ENCODE peak calls at places on chromosomes 2 and 18, in five cellular contexts. X is endodermal cell, V is Peyer's patch, G is right lobe of liver, Q is AG04450. L is an unnamed sample.

GRCh38 chr18:902179-902718 is 2.4 kb upstream of the ADCYAP1 start:
- DNase-seq in V (no peak), G (no peak), Q (no peak), X (peak), L (no peak)

GRCh38 chr2:174925046-174925784 is 80.0 kb downstream of the CHN1 start:
- DNase-seq in Q (no peak), G (no peak), V (no peak), X (peak), L (no peak)

GRCh38 chr2:57726294-57726693 is 320.3 kb upstream of the VRK2 start:
- DNase-seq in V (no peak), X (no peak), G (no peak), Q (no peak), L (no peak)

GRCh38 chr2:165277860-165278656 is 38.8 kb downstream of the SCN2A start:
- DNase-seq in Q (no peak), G (no peak), X (no peak), V (no peak), L (no peak)

GRCh38 chr18:59388180-59388579 is 29.1 kb upstream of the LMAN1 start:
- DNase-seq in X (peak), V (no peak), Q (no peak), G (no peak), L (no peak)

GRCh38 chr18:22103664-22104031 is 65.7 kb upstream of the GATA6 start:
- DNase-seq in X (no peak), V (no peak), G (no peak), Q (no peak), L (no peak)

GRCh38 chr18:77065221-77065981 is 67.2 kb downstream of the MBP start:
- DNase-seq in V (no peak), G (peak), X (no peak), Q (peak), L (no peak)

GRCh38 chr2:217732995-217733394 is 269.8 kb downstream of the TNS1 start:
- DNase-seq in V (no peak), G (no peak), X (no peak), Q (no peak), L (peak)

GRCh38 chr18:3983351-3983969 is 471.6 kb downstream of the DLGAP1 start:
- DNase-seq in V (no peak), Q (peak), G (no peak), X (no peak), L (no peak)

GRCh38 chr2:143529118-143529720 is 400.0 kb downstream of the ARHGAP15 start:
- DNase-seq in G (no peak), V (no peak), X (no peak), Q (no peak), L (no peak)

GRCh38 chr18:76450912-76451421 is 44.1 kb downstream of the ZNF516 start:
- DNase-seq in V (peak), G (peak), X (peak), Q (peak), L (peak)

GRCh38 chr18:78798402-78799175 is 181.0 kb upstream of the SALL3 start:
- DNase-seq in V (no peak), Q (no peak), G (no peak), X (no peak), L (no peak)

GRCh38 chr2:207765960-207766582 is 3.6 kb downstream of the FZD5 start:
- DNase-seq in G (no peak), V (no peak), X (peak), Q (no peak), L (peak)

GRCh38 chr2:207766697-207767460 is 2.8 kb downstream of the FZD5 start:
- DNase-seq in G (peak), Q (no peak), X (peak), V (peak), L (peak)

GRCh38 chr2:207768891-207769596 is 662 bp downstream of the FZD5 start:
- DNase-seq in V (no peak), G (no peak), Q (no peak), X (peak), L (peak)

GRCh38 chr2:207768168-207768890 is 1.4 kb downstream of the FZD5 start:
- DNase-seq in V (peak), G (peak), X (peak), Q (no peak), L (peak)

GRCh38 chr2:207767461-207768167 is 2.1 kb downstream of the FZD5 start:
- DNase-seq in Q (no peak), V (peak), X (peak), G (peak), L (peak)
- TF ChIP-seq CTCF in Q (peak), V (peak), X (peak), G (peak), L (no peak)

GRCh38 chr18:8750954-8751415 is 45.6 kb downstream of the MTCL1 start:
- DNase-seq in X (no peak), Q (peak), V (no peak), G (no peak), L (peak)
- H3K4me3 ChIP-seq in X (no peak), Q (peak), V (no peak), G (no peak), L (no peak)

GRCh38 chr18:13623871-13624270 is 102.5 kb downstream of the FAM210A start:
- DNase-seq in V (peak), Q (no peak), G (no peak), X (no peak), L (no peak)

GRCh38 chr18:13624563-13625237 is 101.7 kb downstream of the FAM210A start:
- DNase-seq in G (no peak), V (no peak), Q (no peak), X (no peak), L (no peak)

GRCh38 chr18:13626544-13626908 is 99.8 kb downstream of the FAM210A start:
- DNase-seq in G (no peak), Q (no peak), V (no peak), X (no peak), L (no peak)

GRCh38 chr18:13625843-13626543 is 100.4 kb downstream of the FAM210A start:
- DNase-seq in X (no peak), Q (no peak), G (no peak), V (no peak), L (no peak)

DNA sequence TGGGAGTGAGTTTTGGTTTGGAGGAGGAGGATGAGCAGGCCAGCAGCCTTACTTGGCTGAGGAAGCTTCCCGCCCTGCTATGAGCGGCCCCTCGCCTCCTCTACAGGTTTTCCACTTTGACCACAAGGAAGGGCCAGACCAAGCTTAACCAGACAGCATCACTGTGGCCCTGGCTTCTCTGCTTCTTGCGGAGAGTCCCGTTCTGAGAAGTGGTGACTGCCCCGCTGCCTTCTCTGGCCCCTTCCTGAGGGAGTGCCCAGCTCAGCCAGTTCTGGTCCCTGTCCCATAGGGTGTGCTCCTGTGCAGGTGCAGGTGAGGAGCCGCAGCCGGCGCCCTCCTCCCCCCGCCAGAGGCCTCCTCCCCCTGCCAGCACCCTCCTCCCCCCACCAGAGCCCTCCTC is 101.0 kb downstream of the FAM210A start:
- DNase-seq in X (peak), Q (no peak), G (no peak), V (no peak), L (no peak)
- TF ChIP-seq CTCF in X (no peak), Q (no peak), G (no peak), V (no peak), L (no peak)

DNA sequence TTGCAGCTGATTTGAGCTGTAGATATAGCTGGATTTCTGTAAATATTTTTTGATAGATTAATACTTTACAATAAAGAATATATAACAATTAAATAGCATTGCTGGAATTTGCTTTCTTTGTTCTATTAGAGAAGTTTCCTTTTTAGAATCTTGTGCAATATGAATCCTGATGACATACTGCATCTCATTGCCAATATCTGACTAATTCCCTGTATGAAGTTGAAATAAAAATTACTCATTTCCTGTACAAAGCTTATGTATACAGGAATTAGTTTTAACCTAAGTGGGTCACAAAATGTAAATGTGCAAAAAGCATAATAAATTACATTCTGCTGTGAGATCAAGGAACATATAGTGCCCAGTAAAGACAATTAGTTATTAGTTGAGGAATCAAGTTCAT is 72.8 kb upstream of the TMEFF2 start:
- DNase-seq in Q (peak), X (no peak), G (no peak), V (no peak), L (no peak)
- H3K4me3 ChIP-seq in Q (no peak), X (no peak), G (no peak), V (no peak), L (no peak)

GRCh38 chr2:215828528-215829184 is 184.7 kb downstream of the MREG start:
- DNase-seq in G (peak), Q (no peak), X (peak), V (peak), L (no peak)
- TF ChIP-seq CTCF in G (peak), Q (peak), X (peak), V (peak), L (peak)

GRCh38 chr2:55102056-55102812 is 52.0 kb upstream of the RTN4 start:
- DNase-seq in X (no peak), V (no peak), Q (peak), G (no peak), L (no peak)

GRCh38 chr2:55097462-55098410 is 47.5 kb upstream of the RTN4 start:
- DNase-seq in X (no peak), Q (no peak), V (peak), G (no peak), L (no peak)

GRCh38 chr2:55097083-55097461 is 46.8 kb upstream of the RTN4 start:
- DNase-seq in X (no peak), V (no peak), G (no peak), Q (no peak), L (no peak)

GRCh38 chr2:55099878-55100820 is 49.9 kb upstream of the RTN4 start:
- DNase-seq in Q (no peak), X (no peak), G (no peak), V (no peak), L (no peak)

DNA sequence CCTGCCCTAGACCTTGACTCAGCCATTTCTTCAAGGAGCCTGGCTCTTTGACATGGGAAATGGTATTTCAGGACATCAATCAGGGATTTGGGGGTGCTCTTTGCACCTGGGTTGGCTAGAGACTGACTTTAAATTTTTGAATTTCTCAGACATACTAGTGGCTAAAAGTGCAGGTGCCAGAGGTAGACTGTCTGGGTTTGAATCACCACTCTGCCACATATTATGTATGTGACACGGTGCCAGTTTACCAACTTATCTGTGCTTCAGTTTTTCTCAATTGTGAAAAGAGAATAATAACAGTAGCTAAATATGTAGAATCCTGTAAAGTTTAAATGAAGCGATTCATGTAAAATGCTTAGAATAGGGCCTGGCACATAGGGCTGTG is 49.2 kb upstream of the RTN4 start:
- DNase-seq in X (no peak), G (no peak), V (no peak), Q (no peak), L (no peak)
- H3K4me3 ChIP-seq in X (no peak), G (no peak), V (no peak), Q (no peak), L (no peak)

GRCh38 chr2:206212673-206213513 is 53.2 kb downstream of the EEF1B2 start:
- DNase-seq in Q (no peak), X (no peak), V (no peak), G (no peak), L (no peak)
- TF ChIP-seq CTCF in Q (no peak), X (peak), V (no peak), G (no peak), L (no peak)

DNA sequence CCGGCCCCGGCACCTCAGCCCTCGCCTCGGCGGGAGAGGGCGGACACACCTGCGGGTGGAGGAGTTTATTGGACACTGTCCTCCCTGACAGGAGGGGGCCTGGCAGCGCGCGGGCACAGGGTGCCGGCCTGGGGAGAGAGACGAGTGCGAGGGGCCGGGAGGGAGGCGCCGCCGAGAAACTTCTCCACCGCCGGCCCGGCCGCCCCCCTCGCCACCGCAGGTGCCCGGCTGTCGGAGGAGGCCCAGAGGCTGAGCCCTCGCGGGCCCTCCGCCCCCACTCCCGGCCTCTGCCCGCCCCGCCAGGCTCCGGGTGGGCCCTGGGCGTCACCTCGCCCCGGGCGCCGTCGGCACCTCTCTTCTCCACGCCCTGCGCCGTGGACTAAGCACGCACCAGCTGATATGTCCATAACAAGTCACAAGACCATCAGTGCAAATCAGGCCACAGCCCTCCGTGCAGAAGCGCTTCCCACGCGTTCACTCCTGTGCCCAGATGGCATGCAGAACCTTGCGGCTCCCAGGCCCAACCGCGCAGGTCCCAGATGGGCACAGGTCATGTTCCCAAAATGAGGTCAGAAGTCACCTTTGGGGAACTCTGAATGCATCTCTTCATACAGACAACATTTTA is 311.2 kb downstream of the CELF4 start:
- DNase-seq in Q (no peak), V (no peak), G (no peak), X (no peak), L (no peak)
- H3K4me3 ChIP-seq in Q (peak), V (peak), G (peak), X (peak), L (peak)

DNA sequence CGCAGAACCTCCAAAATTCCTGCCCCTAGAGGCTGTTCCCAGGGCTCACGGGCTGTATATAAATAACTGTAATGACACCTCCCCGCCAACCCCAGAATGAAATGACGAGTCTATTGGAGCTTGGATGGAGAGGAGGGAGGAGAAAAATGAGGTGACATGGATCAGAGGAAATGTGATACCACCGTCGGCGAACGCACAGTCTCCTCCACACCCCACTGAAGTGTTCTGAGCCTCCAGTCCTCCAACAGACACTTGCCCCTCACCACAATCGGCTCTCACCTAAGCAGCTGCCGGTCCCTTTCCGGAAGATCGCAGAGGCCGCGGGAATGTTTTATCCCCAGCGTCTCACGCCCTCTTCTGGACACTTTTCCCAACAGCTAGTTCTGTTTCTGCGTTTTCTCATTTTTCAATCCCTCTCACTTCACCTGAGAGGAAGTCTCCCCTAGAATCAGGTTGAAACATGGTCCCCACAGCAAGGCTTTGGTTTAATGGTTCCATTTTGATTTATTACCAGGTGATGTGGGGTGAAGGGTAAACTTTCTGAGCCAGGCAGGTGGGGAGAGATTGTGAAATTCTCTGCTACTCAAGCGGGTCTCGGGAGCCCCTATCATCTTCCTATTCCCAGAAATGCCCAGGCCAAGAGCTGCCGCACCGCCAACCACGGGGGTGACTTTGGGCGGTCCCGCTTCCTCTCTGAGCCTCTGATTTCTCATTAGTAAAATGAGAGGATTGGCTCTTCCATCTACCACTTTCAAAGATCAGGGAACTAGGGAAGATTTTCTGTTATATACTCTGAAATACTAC is 9.1 kb upstream of the MYO5B start:
- DNase-seq in X (peak), Q (no peak), V (peak), G (peak), L (no peak)
- TF ChIP-seq CTCF in X (peak), Q (peak), V (peak), G (peak), L (no peak)